ENCODE peak calls at places on chromosomes 12 and 14, in eight cellular contexts. One of them, this sample, is unnamed.

GRCh38 chr14:70886421-70887206 is 20.6 kb upstream of the PCNX1 start:
- DNase-seq in A549: no peak
- DNase-seq in body of pancreas: no peak
- DNase-seq in transverse colon: peak
- DNase-seq in endothelial cell of umbilical vein: no peak
- DNase-seq in HCT116: no peak
- DNase-seq in testis: no peak
- DNase-seq in stomach: no peak
- DNase-seq in this sample: no peak

GRCh38 chr14:91154851-91155625 is 41.2 kb downstream of the DGLUCY start:
- DNase-seq in A549: no peak
- DNase-seq in body of pancreas: peak
- DNase-seq in transverse colon: peak
- DNase-seq in endothelial cell of umbilical vein: peak
- DNase-seq in HCT116: peak
- DNase-seq in testis: peak
- DNase-seq in stomach: peak
- DNase-seq in this sample: peak

GRCh38 chr12:11706509-11707331 is 57.2 kb downstream of the ETV6 start:
- DNase-seq in A549: no peak
- DNase-seq in body of pancreas: peak
- DNase-seq in transverse colon: no peak
- DNase-seq in endothelial cell of umbilical vein: no peak
- DNase-seq in HCT116: no peak
- DNase-seq in testis: no peak
- DNase-seq in stomach: no peak
- DNase-seq in this sample: no peak

GRCh38 chr14:43894534-43894933 is 612.5 kb downstream of the FSCB start:
- DNase-seq in A549: no peak
- DNase-seq in body of pancreas: no peak
- DNase-seq in transverse colon: no peak
- DNase-seq in endothelial cell of umbilical vein: no peak
- DNase-seq in HCT116: peak
- DNase-seq in testis: no peak
- DNase-seq in stomach: no peak
- DNase-seq in this sample: no peak

GRCh38 chr14:22112004-22112403 is 438.4 kb upstream of the OR4E1 start:
- DNase-seq in A549: no peak
- DNase-seq in body of pancreas: no peak
- DNase-seq in transverse colon: no peak
- DNase-seq in endothelial cell of umbilical vein: peak
- DNase-seq in HCT116: no peak
- DNase-seq in testis: peak
- DNase-seq in stomach: no peak
- DNase-seq in this sample: no peak

GRCh38 chr14:34628681-34629135 is 1.2 kb downstream of the SNX6 start:
- DNase-seq in A549: no peak
- DNase-seq in body of pancreas: no peak
- DNase-seq in transverse colon: peak
- DNase-seq in endothelial cell of umbilical vein: peak
- DNase-seq in HCT116: no peak
- DNase-seq in testis: peak
- DNase-seq in stomach: peak
- DNase-seq in this sample: no peak

GRCh38 chr12:65511134-65511912 is 232.8 kb downstream of the MSRB3 start:
- DNase-seq in A549: no peak
- DNase-seq in body of pancreas: peak
- DNase-seq in transverse colon: no peak
- DNase-seq in endothelial cell of umbilical vein: peak
- DNase-seq in HCT116: no peak
- DNase-seq in testis: no peak
- DNase-seq in stomach: no peak
- DNase-seq in this sample: peak

GRCh38 chr12:69897744-69898143 is 72.7 kb downstream of the MYRFL start:
- DNase-seq in A549: no peak
- DNase-seq in body of pancreas: peak
- DNase-seq in transverse colon: no peak
- DNase-seq in endothelial cell of umbilical vein: peak
- DNase-seq in HCT116: no peak
- DNase-seq in testis: no peak
- DNase-seq in stomach: no peak
- DNase-seq in this sample: peak

GRCh38 chr14:89415139-89415538 is 1.9 kb downstream of the FOXN3 start:
- DNase-seq in A549: no peak
- DNase-seq in body of pancreas: no peak
- DNase-seq in transverse colon: no peak
- DNase-seq in endothelial cell of umbilical vein: peak
- DNase-seq in HCT116: no peak
- DNase-seq in testis: no peak
- DNase-seq in stomach: no peak
- DNase-seq in this sample: no peak

GRCh38 chr14:56153271-56153670 is 35.1 kb downstream of the PELI2 start:
- DNase-seq in A549: no peak
- DNase-seq in body of pancreas: no peak
- DNase-seq in transverse colon: no peak
- DNase-seq in endothelial cell of umbilical vein: peak
- DNase-seq in HCT116: no peak
- DNase-seq in testis: no peak
- DNase-seq in stomach: no peak
- DNase-seq in this sample: no peak

GRCh38 chr14:68951800-68952540 is 27.1 kb downstream of the ACTN1 start:
- DNase-seq in A549: no peak
- DNase-seq in body of pancreas: no peak
- DNase-seq in transverse colon: no peak
- DNase-seq in endothelial cell of umbilical vein: no peak
- DNase-seq in HCT116: no peak
- DNase-seq in testis: no peak
- DNase-seq in stomach: no peak
- DNase-seq in this sample: no peak

GRCh38 chr12:83261998-83262397 is 575.3 kb downstream of the TMTC2 start:
- DNase-seq in A549: no peak
- DNase-seq in body of pancreas: no peak
- DNase-seq in transverse colon: no peak
- DNase-seq in endothelial cell of umbilical vein: no peak
- DNase-seq in HCT116: peak
- DNase-seq in testis: no peak
- DNase-seq in stomach: no peak
- DNase-seq in this sample: no peak

GRCh38 chr12:91367234-91367849 is 184.7 kb upstream of the DCN start:
- DNase-seq in A549: peak
- DNase-seq in body of pancreas: no peak
- DNase-seq in transverse colon: no peak
- DNase-seq in endothelial cell of umbilical vein: peak
- DNase-seq in HCT116: peak
- DNase-seq in testis: no peak
- DNase-seq in stomach: no peak
- DNase-seq in this sample: no peak

GRCh38 chr12:113467514-113468364 is 3.9 kb downstream of the LHX5 start:
- DNase-seq in A549: no peak
- DNase-seq in body of pancreas: no peak
- DNase-seq in transverse colon: no peak
- DNase-seq in endothelial cell of umbilical vein: no peak
- DNase-seq in HCT116: no peak
- DNase-seq in testis: no peak
- DNase-seq in stomach: no peak
- DNase-seq in this sample: no peak

GRCh38 chr12:11134300-11134699 is at the start of gene TAS2R30:
- DNase-seq in A549: no peak
- DNase-seq in body of pancreas: no peak
- DNase-seq in transverse colon: no peak
- DNase-seq in endothelial cell of umbilical vein: no peak
- DNase-seq in HCT116: no peak
- DNase-seq in testis: no peak
- DNase-seq in stomach: no peak
- DNase-seq in this sample: no peak

GRCh38 chr12:64691793-64692583 is 67.2 kb downstream of the GNS start:
- DNase-seq in A549: no peak
- DNase-seq in body of pancreas: no peak
- DNase-seq in transverse colon: no peak
- DNase-seq in endothelial cell of umbilical vein: no peak
- DNase-seq in HCT116: no peak
- DNase-seq in testis: no peak
- DNase-seq in stomach: no peak
- DNase-seq in this sample: no peak

GRCh38 chr12:71799105-71799504 is 40.5 kb upstream of the TBC1D15 start:
- DNase-seq in A549: no peak
- DNase-seq in body of pancreas: no peak
- DNase-seq in transverse colon: no peak
- DNase-seq in endothelial cell of umbilical vein: peak
- DNase-seq in HCT116: no peak
- DNase-seq in testis: no peak
- DNase-seq in stomach: no peak
- DNase-seq in this sample: no peak

GRCh38 chr14:92160619-92161018 is 38.9 kb downstream of the CPSF2 start:
- DNase-seq in A549: no peak
- DNase-seq in body of pancreas: no peak
- DNase-seq in transverse colon: no peak
- DNase-seq in endothelial cell of umbilical vein: no peak
- DNase-seq in HCT116: no peak
- DNase-seq in testis: no peak
- DNase-seq in stomach: no peak
- DNase-seq in this sample: no peak

GRCh38 chr12:116837082-116837481 is 44.2 kb downstream of the HRK start:
- DNase-seq in A549: no peak
- DNase-seq in body of pancreas: no peak
- DNase-seq in transverse colon: no peak
- DNase-seq in endothelial cell of umbilical vein: no peak
- DNase-seq in HCT116: no peak
- DNase-seq in testis: no peak
- DNase-seq in stomach: no peak
- DNase-seq in this sample: no peak

GRCh38 chr12:95054206-95054605 is 19.2 kb downstream of the NR2C1 start:
- DNase-seq in A549: no peak
- DNase-seq in body of pancreas: no peak
- DNase-seq in transverse colon: no peak
- DNase-seq in endothelial cell of umbilical vein: no peak
- DNase-seq in HCT116: no peak
- DNase-seq in testis: no peak
- DNase-seq in stomach: no peak
- DNase-seq in this sample: no peak

GRCh38 chr14:29462772-29463171 is 464.9 kb downstream of the PRKD1 start:
- DNase-seq in A549: no peak
- DNase-seq in body of pancreas: no peak
- DNase-seq in transverse colon: no peak
- DNase-seq in endothelial cell of umbilical vein: no peak
- DNase-seq in HCT116: no peak
- DNase-seq in testis: no peak
- DNase-seq in stomach: no peak
- DNase-seq in this sample: no peak

DNA sequence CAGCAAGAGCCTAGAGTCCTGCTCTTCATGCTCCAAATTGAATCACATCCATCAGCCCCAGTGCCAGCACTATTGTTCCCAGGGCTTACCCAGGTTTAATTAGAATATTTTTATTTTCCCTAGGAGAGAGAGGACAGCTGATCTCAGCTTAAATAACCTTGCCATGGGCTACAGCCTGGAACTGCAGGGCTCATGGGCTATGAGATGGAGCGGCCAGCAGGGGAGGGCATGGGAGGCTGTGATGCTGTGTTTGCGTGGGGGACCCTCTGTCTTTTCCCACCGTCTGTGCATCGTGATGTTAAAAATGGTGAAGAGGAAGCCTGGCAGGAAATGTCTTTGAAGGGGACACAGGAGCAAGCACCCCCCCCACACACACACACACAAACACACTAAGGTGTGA is 59.3 kb upstream of the WSCD2 start:
- DNase-seq in A549: no peak
- DNase-seq in body of pancreas: no peak
- DNase-seq in transverse colon: no peak
- DNase-seq in endothelial cell of umbilical vein: no peak
- DNase-seq in HCT116: no peak
- DNase-seq in testis: no peak
- DNase-seq in stomach: no peak
- DNase-seq in this sample: no peak
- TF ChIP-seq CTCF in A549: no peak
- TF ChIP-seq CTCF in body of pancreas: no peak
- TF ChIP-seq CTCF in transverse colon: no peak
- TF ChIP-seq CTCF in endothelial cell of umbilical vein: no peak
- TF ChIP-seq CTCF in HCT116: no peak
- TF ChIP-seq CTCF in testis: no peak
- TF ChIP-seq CTCF in stomach: no peak
- TF ChIP-seq CTCF in this sample: no peak

GRCh38 chr12:26128180-26128579 is 3.3 kb upstream of the BHLHE41 start:
- DNase-seq in A549: no peak
- DNase-seq in body of pancreas: no peak
- DNase-seq in transverse colon: no peak
- DNase-seq in endothelial cell of umbilical vein: no peak
- DNase-seq in HCT116: no peak
- DNase-seq in testis: no peak
- DNase-seq in stomach: no peak
- DNase-seq in this sample: no peak

GRCh38 chr12:26124491-26125450 is at the start of gene BHLHE41:
- DNase-seq in A549: peak
- DNase-seq in body of pancreas: peak
- DNase-seq in transverse colon: peak
- DNase-seq in endothelial cell of umbilical vein: peak
- DNase-seq in HCT116: no peak
- DNase-seq in testis: peak
- DNase-seq in stomach: peak
- DNase-seq in this sample: peak

GRCh38 chr12:26127404-26127803 is 2.6 kb upstream of the BHLHE41 start:
- DNase-seq in A549: no peak
- DNase-seq in body of pancreas: no peak
- DNase-seq in transverse colon: no peak
- DNase-seq in endothelial cell of umbilical vein: no peak
- DNase-seq in HCT116: no peak
- DNase-seq in testis: no peak
- DNase-seq in stomach: no peak
- DNase-seq in this sample: no peak

GRCh38 chr12:26125451-26126339 is 858 bp upstream of the BHLHE41 start:
- DNase-seq in A549: peak
- DNase-seq in body of pancreas: peak
- DNase-seq in transverse colon: peak
- DNase-seq in endothelial cell of umbilical vein: peak
- DNase-seq in HCT116: peak
- DNase-seq in testis: peak
- DNase-seq in stomach: peak
- DNase-seq in this sample: peak

GRCh38 chr12:26126340-26127284 is 1.8 kb upstream of the BHLHE41 start:
- DNase-seq in A549: peak
- DNase-seq in body of pancreas: peak
- DNase-seq in transverse colon: peak
- DNase-seq in endothelial cell of umbilical vein: peak
- DNase-seq in HCT116: no peak
- DNase-seq in testis: peak
- DNase-seq in stomach: peak
- DNase-seq in this sample: peak
- TF ChIP-seq POLR2A in A549: no peak
- TF ChIP-seq POLR2A in body of pancreas: peak
- TF ChIP-seq POLR2A in transverse colon: peak
- TF ChIP-seq POLR2A in endothelial cell of umbilical vein: no peak
- TF ChIP-seq POLR2A in HCT116: peak
- TF ChIP-seq POLR2A in testis: no peak
- TF ChIP-seq POLR2A in stomach: no peak
- TF ChIP-seq POLR2A in this sample: no peak

GRCh38 chr14:51954657-51955056 is 34.7 kb upstream of the RTRAF start:
- DNase-seq in A549: no peak
- DNase-seq in body of pancreas: no peak
- DNase-seq in transverse colon: no peak
- DNase-seq in endothelial cell of umbilical vein: no peak
- DNase-seq in HCT116: no peak
- DNase-seq in testis: no peak
- DNase-seq in stomach: no peak
- DNase-seq in this sample: no peak
- TF ChIP-seq CTCF in A549: no peak
- TF ChIP-seq CTCF in body of pancreas: no peak
- TF ChIP-seq CTCF in transverse colon: no peak
- TF ChIP-seq CTCF in endothelial cell of umbilical vein: no peak
- TF ChIP-seq CTCF in HCT116: peak
- TF ChIP-seq CTCF in testis: no peak
- TF ChIP-seq CTCF in stomach: no peak
- TF ChIP-seq CTCF in this sample: no peak

GRCh38 chr12:56724989-56725722 is at the start of gene NACA:
- DNase-seq in A549: peak
- DNase-seq in body of pancreas: peak
- DNase-seq in transverse colon: peak
- DNase-seq in endothelial cell of umbilical vein: peak
- DNase-seq in HCT116: peak
- DNase-seq in testis: peak
- DNase-seq in stomach: peak
- DNase-seq in this sample: peak
- TF ChIP-seq POLR2A in A549: peak
- TF ChIP-seq POLR2A in body of pancreas: peak
- TF ChIP-seq POLR2A in transverse colon: peak
- TF ChIP-seq POLR2A in endothelial cell of umbilical vein: peak
- TF ChIP-seq POLR2A in HCT116: peak
- TF ChIP-seq POLR2A in testis: peak
- TF ChIP-seq POLR2A in stomach: peak
- TF ChIP-seq POLR2A in this sample: peak

This sample was measured in breast epithelium.